ENCODE peak calls at places on chromosomes 5 and 9, in seven cellular contexts. One of them, this sample, is unnamed.

GRCh38 chr9:86405086-86405491 is 50.9 kb upstream of the TUT7 start:
- DNase-seq in frontal cortex: no peak
- DNase-seq in endothelial cell: no peak
- DNase-seq in DMS153: no peak
- DNase-seq in pons: peak; percentile 25
- DNase-seq in activated CD4-positive, alpha-beta memory T cell treated with anti-CD3 and anti-CD28 coated beads, Interleukin-2, amount 10 ng/mL, durations not matched to agents 7 days and 5 days: no peak
- DNase-seq in cardiac fibroblast: peak; percentile 19
- DNase-seq in this sample: no peak

GRCh38 chr5:163531272-163531671 is 25.9 kb downstream of the MAT2B start:
- DNase-seq in frontal cortex: no peak
- DNase-seq in endothelial cell: no peak
- DNase-seq in DMS153: no peak
- DNase-seq in pons: no peak
- DNase-seq in activated CD4-positive, alpha-beta memory T cell treated with anti-CD3 and anti-CD28 coated beads, Interleukin-2, amount 10 ng/mL, durations not matched to agents 7 days and 5 days: no peak
- DNase-seq in cardiac fibroblast: no peak
- DNase-seq in this sample: no peak

GRCh38 chr5:166961028-166961427 is 1330.4 kb upstream of the WWC1 start:
- DNase-seq in frontal cortex: no peak
- DNase-seq in endothelial cell: no peak
- DNase-seq in DMS153: no peak
- DNase-seq in pons: no peak
- DNase-seq in activated CD4-positive, alpha-beta memory T cell treated with anti-CD3 and anti-CD28 coated beads, Interleukin-2, amount 10 ng/mL, durations not matched to agents 7 days and 5 days: no peak
- DNase-seq in cardiac fibroblast: peak; percentile 6
- DNase-seq in this sample: no peak

GRCh38 chr9:38251036-38251335 is 141.5 kb upstream of the ALDH1B1 start:
- DNase-seq in frontal cortex: no peak
- DNase-seq in endothelial cell: no peak
- DNase-seq in DMS153: no peak
- DNase-seq in pons: no peak
- DNase-seq in activated CD4-positive, alpha-beta memory T cell treated with anti-CD3 and anti-CD28 coated beads, Interleukin-2, amount 10 ng/mL, durations not matched to agents 7 days and 5 days: no peak
- DNase-seq in cardiac fibroblast: no peak
- DNase-seq in this sample: no peak

GRCh38 chr5:2221450-2221849 is 338.7 kb upstream of the IRX4 start:
- DNase-seq in frontal cortex: no peak
- DNase-seq in endothelial cell: no peak
- DNase-seq in DMS153: no peak
- DNase-seq in pons: no peak
- DNase-seq in activated CD4-positive, alpha-beta memory T cell treated with anti-CD3 and anti-CD28 coated beads, Interleukin-2, amount 10 ng/mL, durations not matched to agents 7 days and 5 days: no peak
- DNase-seq in cardiac fibroblast: no peak
- DNase-seq in this sample: no peak

GRCh38 chr9:122370303-122370702 is 521 bp upstream of the PTGS1 start:
- DNase-seq in frontal cortex: no peak
- DNase-seq in endothelial cell: no peak
- DNase-seq in DMS153: no peak
- DNase-seq in pons: peak; percentile 47
- DNase-seq in activated CD4-positive, alpha-beta memory T cell treated with anti-CD3 and anti-CD28 coated beads, Interleukin-2, amount 10 ng/mL, durations not matched to agents 7 days and 5 days: no peak
- DNase-seq in cardiac fibroblast: no peak
- DNase-seq in this sample: no peak

GRCh38 chr9:37422289-37423104 is at the start of gene GRHPR:
- DNase-seq in frontal cortex: peak; percentile 95
- DNase-seq in endothelial cell: peak; percentile 78
- DNase-seq in DMS153: peak; percentile 50
- DNase-seq in pons: peak; percentile 84
- DNase-seq in activated CD4-positive, alpha-beta memory T cell treated with anti-CD3 and anti-CD28 coated beads, Interleukin-2, amount 10 ng/mL, durations not matched to agents 7 days and 5 days: peak; percentile 88
- DNase-seq in cardiac fibroblast: peak; percentile 75
- DNase-seq in this sample: peak; percentile 92

GRCh38 chr5:110258460-110258859 is 468.0 kb downstream of the TMEM232 start:
- DNase-seq in frontal cortex: no peak
- DNase-seq in endothelial cell: no peak
- DNase-seq in DMS153: peak; percentile 1
- DNase-seq in pons: peak; percentile 22
- DNase-seq in activated CD4-positive, alpha-beta memory T cell treated with anti-CD3 and anti-CD28 coated beads, Interleukin-2, amount 10 ng/mL, durations not matched to agents 7 days and 5 days: no peak
- DNase-seq in cardiac fibroblast: peak; percentile 1
- DNase-seq in this sample: peak; percentile 11

GRCh38 chr9:87535817-87536539 is 38.3 kb downstream of the DAPK1 start:
- DNase-seq in frontal cortex: no peak
- DNase-seq in endothelial cell: no peak
- DNase-seq in DMS153: no peak
- DNase-seq in pons: no peak
- DNase-seq in activated CD4-positive, alpha-beta memory T cell treated with anti-CD3 and anti-CD28 coated beads, Interleukin-2, amount 10 ng/mL, durations not matched to agents 7 days and 5 days: no peak
- DNase-seq in cardiac fibroblast: no peak
- DNase-seq in this sample: no peak

This sample was measured in BE2C.